ENCODE peak calls at places on chromosome 1, in seven cellular contexts. W is stimulated activated CD8-positive, alpha-beta memory T cell treated with anti-CD3 and anti-CD28 coated beads, Interleukin-15, amount 100 ng/mL, for 4 hours; Z is activated T-helper 2 cell treated with anti-CD3 and anti-CD28 coated beads, Interferon-gamma antibody, Interleukin-2, Interleukin-4, amounts not matched to agents 10 μg/mL and 5 μg/mL and 100 μg/mL, durations not matched to agents 14 hours and 24 hours and 36 hours; V is adipocyte; X is fibroblast of villous mesenchyme; Q is cerebellar cortex; M is T follicular helper cell. P is an unnamed sample.

GRCh38 chr1:39615086-39615662 is 24.3 kb downstream of the HEYL start:
- DNase-seq in W (no peak), Z (no peak), V (no peak), X (no peak), Q (no peak), M (no peak), P (no peak)

GRCh38 chr1:230744382-230744781 is 2.8 kb upstream of the CAPN9 start:
- DNase-seq in W (no peak), Z (no peak), V (peak; percentile 55), X (peak; percentile 50), Q (no peak), M (no peak), P (no peak)

GRCh38 chr1:87473203-87473661 is 144.6 kb downstream of the LMO4 start:
- DNase-seq in W (no peak), Z (no peak), V (no peak), X (peak; percentile 15), Q (no peak), M (no peak), P (no peak)

GRCh38 chr1:19860418-19860817 is 21.8 kb upstream of the OTUD3 start:
- DNase-seq in W (no peak), Z (no peak), V (no peak), X (no peak), Q (no peak), M (no peak), P (no peak)

GRCh38 chr1:201137579-201138310 is 10.8 kb upstream of the ASCL5 start:
- DNase-seq in W (no peak), Z (no peak), V (peak; percentile 93), X (peak; percentile 85), Q (no peak), M (no peak), P (peak; percentile 73)

GRCh38 chr1:101357444-101357986 is 120.7 kb downstream of the S1PR1 start:
- DNase-seq in W (peak; percentile 3), Z (peak; percentile 66), V (peak; percentile 89), X (peak; percentile 78), Q (peak; percentile 82), M (peak; percentile 62), P (no peak)

GRCh38 chr1:212488436-212489283 is 55.9 kb downstream of the NENF start:
- DNase-seq in W (peak; percentile 4), Z (no peak), V (peak; percentile 86), X (peak; percentile 88), Q (peak; percentile 12), M (no peak), P (peak; percentile 69)

GRCh38 chr1:154190550-154190949 is 1.4 kb downstream of the TPM3 start:
- DNase-seq in W (no peak), Z (no peak), V (peak; percentile 29), X (peak; percentile 49), Q (no peak), M (no peak), P (no peak)

P was measured in dorsolateral prefrontal cortex.